ENCODE peak calls at places on chromosomes 13 and 19, in five cellular contexts. V, K, I, H and O are unnamed samples.

GRCh38 chr13:37526710-37527446 is 71.7 kb downstream of the POSTN start:
- DNase-seq in V (no peak), K (no peak), I (no peak), H (no peak), O (no peak)

GRCh38 chr13:32036131-32036695 is 4.6 kb downstream of the FRY start:
- DNase-seq in V (no peak), K (no peak), I (no peak), H (no peak), O (no peak)

GRCh38 chr19:611506-611869 is 21.8 kb downstream of the HCN2 start:
- DNase-seq in V (no peak), K (peak), I (no peak), H (peak), O (no peak)

GRCh38 chr13:50130686-50131051 is 115.4 kb downstream of the KCNRG start:
- DNase-seq in V (no peak), K (peak), I (no peak), H (no peak), O (no peak)

GRCh38 chr13:77800219-77800618 is 102.7 kb downstream of the SLAIN1 start:
- DNase-seq in V (no peak), K (no peak), I (no peak), H (no peak), O (no peak)

GRCh38 chr13:78325585-78325984 is 277.8 kb downstream of the POU4F1 start:
- DNase-seq in V (no peak), K (no peak), I (no peak), H (no peak), O (no peak)

GRCh38 chr13:82847595-82847994 is 1034.7 kb downstream of the SLITRK1 start:
- DNase-seq in V (no peak), K (no peak), I (no peak), H (no peak), O (no peak)

GRCh38 chr13:99892866-99893504 is 78.6 kb downstream of the ZIC5 start:
- DNase-seq in V (no peak), K (no peak), I (no peak), H (no peak), O (no peak)

GRCh38 chr19:41376241-41376997 is at the start of gene TMEM91:
- DNase-seq in V (no peak), K (no peak), I (no peak), H (no peak), O (no peak)

GRCh38 chr13:27281420-27281819 is 10.8 kb downstream of the RASL11A start:
- DNase-seq in V (no peak), K (no peak), I (no peak), H (no peak), O (no peak)

GRCh38 chr19:48918801-48919247 is 14.7 kb upstream of the DHDH start:
- DNase-seq in V (no peak), K (no peak), I (no peak), H (no peak), O (no peak)

GRCh38 chr19:54470276-54470887 is 2.7 kb downstream of the CDC42EP5 start:
- DNase-seq in V (no peak), K (no peak), I (no peak), H (no peak), O (no peak)

GRCh38 chr13:106276876-106277275 is 258.6 kb downstream of the EFNB2 start:
- DNase-seq in V (no peak), K (no peak), I (no peak), H (no peak), O (no peak)

GRCh38 chr13:27971776-27972618 is 2.9 kb upstream of the CDX2 start:
- DNase-seq in V (no peak), K (no peak), I (no peak), H (no peak), O (no peak)

GRCh38 chr19:32997716-32998355 is 25.8 kb downstream of the FAAP24 start:
- DNase-seq in V (no peak), K (no peak), I (no peak), H (no peak), O (no peak)

GRCh38 chr19:44553478-44554171 is 24.1 kb upstream of the CEACAM20 start:
- DNase-seq in V (no peak), K (no peak), I (peak), H (peak), O (no peak)

GRCh38 chr13:20144141-20144850 is 16.6 kb downstream of the GJA3 start:
- DNase-seq in V (no peak), K (no peak), I (no peak), H (no peak), O (no peak)

GRCh38 chr13:91716436-91717065 is 318.1 kb downstream of the GPC5 start:
- DNase-seq in V (no peak), K (no peak), I (no peak), H (no peak), O (no peak)

GRCh38 chr13:112885782-112886268 is 83.2 kb upstream of the MCF2L start:
- DNase-seq in V (no peak), K (peak), I (no peak), H (no peak), O (peak)

GRCh38 chr13:28037399-28037798 is 48.9 kb upstream of the URAD start:
- DNase-seq in V (no peak), K (peak), I (no peak), H (no peak), O (no peak)

GRCh38 chr19:48751835-48752510 is 468 bp downstream of the FUT1 start:
- DNase-seq in V (no peak), K (no peak), I (peak), H (no peak), O (no peak)

GRCh38 chr13:21402586-21403307 is 56.4 kb downstream of the ZDHHC20 start:
- DNase-seq in V (no peak), K (no peak), I (no peak), H (no peak), O (no peak)

GRCh38 chr19:56367829-56368711 is 25.3 kb downstream of the ZNF582 start:
- DNase-seq in V (peak), K (no peak), I (peak), H (peak), O (peak)

GRCh38 chr19:19822148-19822429 is 539 bp upstream of the ZNF506 start:
- DNase-seq in V (no peak), K (no peak), I (no peak), H (no peak), O (no peak)

GRCh38 chr13:20721454-20722357 is 18.2 kb downstream of the IL17D start:
- DNase-seq in V (no peak), K (no peak), I (no peak), H (peak), O (no peak)

GRCh38 chr13:21061077-21061945 is at the start of gene LATS2:
- DNase-seq in V (peak), K (peak), I (peak), H (peak), O (no peak)